ENCODE peak calls at places on chromosomes 16 and 17, in four cellular contexts. Y, U, W and K are unnamed samples.
A peak's percentile ranks its signal among the peaks of the same experiment; 100 is the strongest.

GRCh38 chr16:8673611-8674412 is 605 bp upstream of the ABAT start:
- DNase-seq in U (no peak), W (no peak), Y (no peak), K (no peak)

GRCh38 chr16:4606354-4606753 is 8.3 kb downstream of the UBALD1 start:
- DNase-seq in Y (no peak), U (peak; percentile 18), W (no peak), K (no peak)

GRCh38 chr17:47621293-47622178 is 28.2 kb upstream of the KPNB1 start:
- DNase-seq in Y (peak; percentile 91), U (no peak), W (no peak), K (no peak)

GRCh38 chr17:6660101-6660500 is 8.5 kb downstream of the C17orf100 start:
- DNase-seq in U (no peak), Y (no peak), W (no peak), K (no peak)

GRCh38 chr16:11869657-11870228 is 18.4 kb upstream of the RSL1D1 start:
- DNase-seq in Y (no peak), W (peak; percentile 96), U (no peak), K (no peak)

GRCh38 chr17:59963738-59964454 is 644 bp downstream of the RNFT1 start:
- DNase-seq in W (peak; percentile 16), U (peak; percentile 19), Y (peak; percentile 43), K (no peak)

GRCh38 chr16:56332464-56333079 is 92.8 kb downstream of the AMFR start:
- DNase-seq in Y (peak; percentile 79), W (peak; percentile 78), U (peak; percentile 66), K (no peak)

GRCh38 chr16:51134269-51134812 is 16.7 kb downstream of the SALL1 start:
- DNase-seq in U (no peak), Y (no peak), W (no peak), K (no peak)

GRCh38 chr16:22162658-22163009 is 328 bp downstream of the SDR42E2 start:
- DNase-seq in W (no peak), U (no peak), Y (no peak), K (no peak)

GRCh38 chr17:2011421-2012371 is 13.4 kb downstream of the RTN4RL1 start:
- DNase-seq in Y (no peak), U (no peak), W (no peak), K (no peak)

GRCh38 chr16:14522617-14523135 is 107.4 kb downstream of the PARN start:
- DNase-seq in Y (no peak), U (no peak), W (no peak), K (no peak)

GRCh38 chr16:67017451-67017750 is 11.5 kb upstream of the CBFB start:
- DNase-seq in Y (no peak), U (no peak), W (no peak), K (no peak)

GRCh38 chr17:7436556-7437368 is 1.5 kb downstream of the TMEM102 start:
- DNase-seq in Y (peak; percentile 87), U (no peak), W (peak; percentile 30), K (no peak)

GRCh38 chr16:56389554-56389953 is 35.8 kb downstream of the AMFR start:
- DNase-seq in U (no peak), Y (peak; percentile 29), W (no peak), K (no peak)

GRCh38 chr16:53029971-53030370 is 22.7 kb downstream of the CHD9NB start:
- DNase-seq in Y (no peak), U (no peak), W (no peak), K (no peak)

GRCh38 chr16:81624718-81625543 is 154.2 kb upstream of the PLCG2 start:
- DNase-seq in Y (no peak), W (peak; percentile 88), U (peak; percentile 74), K (no peak)

GRCh38 chr16:83336630-83337029 is 471.1 kb upstream of the HSBP1 start:
- DNase-seq in W (no peak), Y (no peak), U (no peak), K (no peak)

GRCh38 chr17:40312131-40312731 is 3.3 kb downstream of the RARA start:
- DNase-seq in Y (no peak), U (no peak), W (no peak), K (no peak)

GRCh38 chr16:80614908-80615696 is 74.3 kb downstream of the DYNLRB2 start:
- DNase-seq in W (no peak), U (peak; percentile 25), Y (peak; percentile 53), K (no peak)

GRCh38 chr16:11977206-11978041 is 890 bp downstream of the SNX29 start:
- DNase-seq in Y (no peak), U (peak; percentile 46), W (no peak), K (no peak)

GRCh38 chr17:72151565-72152391 is 31.0 kb downstream of the SOX9 start:
- DNase-seq in W (peak; percentile 97), Y (peak; percentile 99), U (peak; percentile 10), K (no peak)

GRCh38 chr16:86975445-86975844 is 341.7 kb downstream of the C16orf95 start:
- DNase-seq in U (peak; percentile 66), Y (peak; percentile 64), W (no peak), K (no peak)

DNA sequence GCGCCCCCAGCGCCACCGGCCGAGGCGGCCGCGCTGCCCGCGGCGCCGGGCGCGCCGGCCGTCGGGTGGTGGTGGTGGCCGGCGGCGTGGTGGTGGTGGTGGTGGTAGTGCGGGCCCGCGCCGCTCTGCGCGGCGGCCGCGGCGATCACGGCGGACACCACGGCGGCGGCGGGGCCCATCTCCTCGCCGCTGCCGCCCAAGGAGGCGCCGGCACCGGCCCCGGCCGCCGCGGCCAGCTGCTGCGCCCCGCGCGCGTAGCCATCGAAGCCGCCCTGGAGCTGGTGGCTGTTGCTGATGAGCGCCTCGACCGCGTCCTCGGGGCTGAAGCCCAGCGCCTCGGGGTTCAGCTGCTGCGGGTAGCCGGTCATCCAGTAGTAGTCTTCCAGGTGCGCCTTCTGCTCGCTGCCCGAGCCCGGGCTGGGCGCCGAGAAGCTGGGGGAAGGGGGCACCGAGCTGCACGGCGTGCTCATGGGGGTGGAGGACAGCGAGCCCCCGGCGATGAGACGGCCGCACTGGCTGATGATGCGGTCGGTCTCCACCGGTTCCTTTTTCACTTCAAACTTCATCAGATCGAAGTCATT is 1.2 kb downstream of the MAF start:
- DNase-seq in W (no peak), Y (peak; percentile 16), U (no peak), K (no peak)
- TF ChIP-seq CHD4 in W (no peak), Y (no peak), U (no peak), K (no peak)

GRCh38 chr17:52106638-52107261 is 51.8 kb downstream of the CA10 start:
- DNase-seq in Y (peak; percentile 41), W (peak; percentile 33), U (peak; percentile 41), K (no peak)
- TF ChIP-seq CHD4 in Y (no peak), W (no peak), U (no peak), K (no peak)

GRCh38 chr16:89200124-89200849 is at the start of gene SLC22A31:
- DNase-seq in U (no peak), Y (no peak), W (peak; percentile 70), K (no peak)
- TF ChIP-seq CHD4 in U (no peak), Y (no peak), W (no peak), K (no peak)

GRCh38 chr17:82301300-82301915 is 16.0 kb downstream of the CD7 start:
- DNase-seq in Y (no peak), W (no peak), U (no peak), K (no peak)
- TF ChIP-seq CHD4 in Y (no peak), W (no peak), U (no peak), K (no peak)

DNA sequence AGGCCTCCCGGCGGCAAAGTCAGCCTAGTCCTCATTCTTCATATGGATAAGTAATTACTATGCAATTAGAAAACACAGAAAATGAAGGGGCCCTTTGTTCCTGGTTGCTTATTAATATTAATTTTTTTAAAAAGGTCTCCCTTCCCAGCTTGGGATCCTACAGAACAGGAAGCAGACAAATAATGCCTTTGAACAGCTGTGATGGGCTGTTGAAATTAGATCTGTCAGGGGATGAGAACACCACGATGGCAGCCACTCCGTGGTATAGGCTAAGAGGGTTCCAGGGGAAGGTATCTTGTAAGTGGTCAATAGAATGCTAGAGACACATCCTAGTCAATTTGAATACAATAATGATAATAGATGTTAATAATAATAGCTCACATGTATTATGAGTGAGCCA is 83.1 kb downstream of the CCDC182 start:
- DNase-seq in U (no peak), Y (no peak), W (no peak), K (no peak)
- TF ChIP-seq CHD4 in U (no peak), Y (no peak), W (no peak), K (no peak)